ENCODE peak calls at places on chromosome 2, in seven cellular contexts. W, S, V, H, N, Z and C are unnamed samples.

GRCh38 chr2:235864746-235865535 is 303.2 kb downstream of the GBX2 start:
- DNase-seq in Z (no peak), S (no peak), W (no peak), V (no peak), H (peak), N (no peak), C (no peak)

GRCh38 chr2:43100883-43101662 is 125.3 kb downstream of the ZFP36L2 start:
- DNase-seq in Z (no peak), H (peak), W (peak), S (peak), V (peak), N (no peak), C (no peak)

GRCh38 chr2:8619071-8619470 is 62.8 kb upstream of the ID2 start:
- DNase-seq in V (no peak), W (no peak), N (no peak), H (no peak), S (no peak), Z (no peak), C (no peak)

GRCh38 chr2:35548171-35548570 is 807.4 kb upstream of the CRIM1 start:
- DNase-seq in Z (peak), W (no peak), S (no peak), H (peak), N (peak), V (no peak), C (peak)

GRCh38 chr2:234436482-234436837 is 60.4 kb downstream of the ARL4C start:
- DNase-seq in S (no peak), N (no peak), Z (no peak), H (no peak), W (no peak), V (no peak), C (no peak)

GRCh38 chr2:15158117-15158516 is 403.0 kb downstream of the NBAS start:
- DNase-seq in Z (no peak), S (peak), V (peak), W (peak), N (peak), H (no peak), C (no peak)

GRCh38 chr2:119753041-119753929 is 6.4 kb upstream of the PTPN4 start:
- DNase-seq in H (peak), V (no peak), W (no peak), S (peak), N (peak), Z (peak), C (peak)

GRCh38 chr2:33343387-33343895 is 133.0 kb upstream of the RASGRP3 start:
- DNase-seq in S (no peak), V (no peak), W (no peak), N (no peak), Z (no peak), H (no peak), C (no peak)

GRCh38 chr2:239240480-239240881 is 160.3 kb downstream of the HDAC4 start:
- DNase-seq in H (no peak), V (no peak), W (no peak), N (no peak), Z (no peak), S (no peak), C (peak)

GRCh38 chr2:239055756-239056493 is 208.0 kb downstream of the TWIST2 start:
- DNase-seq in H (no peak), S (no peak), Z (no peak), W (no peak), N (no peak), V (no peak), C (peak)

GRCh38 chr2:84636080-84636971 is 120.0 kb downstream of the DNAH6 start:
- DNase-seq in Z (no peak), W (no peak), S (no peak), V (no peak), H (no peak), N (no peak), C (no peak)

GRCh38 chr2:8502316-8502715 is 179.5 kb upstream of the ID2 start:
- DNase-seq in S (no peak), V (no peak), Z (no peak), H (no peak), N (no peak), W (no peak), C (no peak)

GRCh38 chr2:224449212-224450147 is 47.6 kb upstream of the FAM124B start:
- DNase-seq in S (no peak), W (no peak), N (peak), V (no peak), H (no peak), Z (peak), C (peak)

GRCh38 chr2:208490492-208490891 is 83.9 kb downstream of the PTH2R start:
- DNase-seq in W (no peak), N (no peak), H (no peak), V (no peak), Z (no peak), S (no peak), C (no peak)

GRCh38 chr2:106839849-106840595 is 45.9 kb downstream of the ST6GAL2 start:
- DNase-seq in N (peak), S (peak), Z (no peak), H (no peak), W (peak), V (peak), C (no peak)

GRCh38 chr2:239108459-239108858 is 260.6 kb downstream of the TWIST2 start:
- DNase-seq in V (no peak), W (no peak), Z (peak), N (peak), S (no peak), H (no peak), C (no peak)

GRCh38 chr2:71157124-71157802 is 26.8 kb downstream of the MPHOSPH10 start:
- DNase-seq in S (peak), W (peak), V (peak), H (peak), N (peak), Z (peak), C (peak)

GRCh38 chr2:184743096-184743495 is 144.8 kb downstream of the ZNF804A start:
- DNase-seq in S (no peak), Z (no peak), W (no peak), H (peak), N (no peak), V (no peak), C (no peak)

GRCh38 chr2:70328921-70329561 is 27.2 kb upstream of the FAM136A start:
- DNase-seq in N (peak), H (no peak), W (no peak), Z (peak), S (no peak), V (peak), C (no peak)

GRCh38 chr2:169107645-169108044 is 38.3 kb downstream of the DHRS9 start:
- DNase-seq in W (no peak), Z (no peak), H (no peak), N (no peak), V (no peak), S (no peak), C (no peak)

GRCh38 chr2:235494716-235495372 is 1.0 kb downstream of the AGAP1 start:
- DNase-seq in Z (peak), W (peak), S (peak), N (peak), H (peak), V (no peak), C (peak)

GRCh38 chr2:1979101-1979500 is 234.8 kb upstream of the PXDN start:
- DNase-seq in V (no peak), H (no peak), W (no peak), Z (no peak), S (peak), N (no peak), C (no peak)
- H2BK120ac ChIP-seq in V (no peak), H (no peak), W (no peak), Z (no peak), S (no peak), N (no peak), C (no peak)

DNA sequence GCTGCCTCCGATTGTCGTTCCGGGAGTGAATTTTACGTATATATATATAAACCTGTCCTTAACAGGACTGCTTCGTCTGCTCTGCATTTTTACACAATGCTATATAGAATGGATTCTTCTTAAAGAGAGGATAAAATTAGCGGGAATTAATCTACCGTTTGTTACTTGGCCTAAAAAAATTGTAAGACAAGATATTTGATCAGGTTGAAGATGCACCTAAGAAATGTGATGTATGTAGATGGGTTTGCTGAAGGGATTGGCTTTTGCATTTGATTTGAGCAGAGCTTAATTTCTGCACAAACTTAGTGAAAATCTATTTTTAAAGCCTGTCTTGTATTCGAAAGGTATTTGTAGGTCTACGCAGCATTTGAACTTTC is 966 bp downstream of the PPP1CB start:
- DNase-seq in Z (peak), H (no peak), W (no peak), V (no peak), S (no peak), N (no peak), C (no peak)
- H2BK120ac ChIP-seq in Z (peak), H (peak), W (no peak), V (peak), S (no peak), N (no peak), C (peak)

DNA sequence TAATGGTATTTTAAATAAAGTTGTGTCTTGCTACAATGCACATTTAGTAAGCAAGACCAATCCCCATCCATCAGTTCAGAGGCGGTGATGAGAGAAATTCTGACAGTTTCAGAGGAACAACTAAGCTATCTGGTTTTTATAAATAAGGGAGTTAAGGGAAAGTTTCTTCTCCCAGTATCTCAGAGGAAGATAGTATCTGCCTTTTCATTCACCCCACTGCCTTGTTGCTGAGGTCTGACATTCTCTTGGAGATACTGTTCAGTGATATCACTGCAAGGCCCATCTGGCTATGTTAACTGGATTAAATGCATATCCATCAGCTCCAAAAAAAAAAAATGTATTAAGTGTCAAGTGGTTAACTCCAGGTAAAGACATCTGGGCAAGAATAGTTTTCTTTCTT is 47.9 kb downstream of the RBMS1 start:
- DNase-seq in S (no peak), N (no peak), V (no peak), H (no peak), W (no peak), Z (no peak), C (no peak)
- H2BK120ac ChIP-seq in S (no peak), N (no peak), V (no peak), H (no peak), W (no peak), Z (no peak), C (no peak)

GRCh38 chr2:221134718-221135117 is 437.4 kb downstream of the EPHA4 start:
- DNase-seq in W (no peak), V (no peak), S (no peak), H (no peak), Z (no peak), N (no peak), C (no peak)

GRCh38 chr2:221142341-221142740 is 429.8 kb downstream of the EPHA4 start:
- DNase-seq in V (no peak), N (no peak), W (no peak), Z (no peak), S (no peak), H (no peak), C (no peak)

GRCh38 chr2:221133941-221134340 is 438.2 kb downstream of the EPHA4 start:
- DNase-seq in N (no peak), S (no peak), H (no peak), W (no peak), Z (no peak), V (no peak), C (no peak)

GRCh38 chr2:221135699-221136098 is 436.4 kb downstream of the EPHA4 start:
- DNase-seq in S (no peak), Z (no peak), N (no peak), H (no peak), V (no peak), W (no peak), C (no peak)

GRCh38 chr2:221137385-221137784 is 434.7 kb downstream of the EPHA4 start:
- DNase-seq in W (no peak), N (no peak), V (no peak), S (no peak), Z (no peak), H (no peak), C (no peak)
- H2BK120ac ChIP-seq in W (no peak), N (no peak), V (no peak), S (no peak), Z (no peak), H (no peak), C (no peak)

DNA sequence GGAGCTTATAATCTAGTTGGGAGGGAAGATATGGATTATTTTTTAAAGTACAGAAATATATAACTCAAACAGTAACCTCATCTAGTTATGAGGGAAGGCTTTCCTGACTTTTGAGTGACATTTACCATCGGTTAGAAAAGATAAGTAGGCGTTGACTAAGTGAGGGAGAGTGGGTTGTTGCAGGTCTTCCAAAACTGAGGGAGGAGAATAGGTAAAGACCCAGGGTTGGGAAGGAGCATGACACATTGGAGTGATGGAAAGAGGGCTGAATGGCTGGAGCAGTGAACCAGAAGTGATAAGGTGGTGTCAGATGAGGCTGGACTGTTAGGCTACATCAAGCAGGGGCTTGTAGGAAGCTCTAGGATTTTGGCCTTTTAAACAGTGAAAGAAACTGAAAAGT is 10.6 kb upstream of the NUP35 start:
- DNase-seq in V (no peak), S (no peak), W (no peak), H (no peak), N (no peak), Z (no peak), C (no peak)
- H2BK120ac ChIP-seq in V (no peak), S (no peak), W (no peak), H (no peak), N (no peak), Z (no peak), C (no peak)

GRCh38 chr2:55035716-55036115 is 14.5 kb downstream of the RTN4 start:
- DNase-seq in H (no peak), S (no peak), V (no peak), Z (no peak), N (no peak), W (no peak), C (no peak)
- H2BK120ac ChIP-seq in H (no peak), S (no peak), V (no peak), Z (no peak), N (no peak), W (no peak), C (no peak)

GRCh38 chr2:136905779-136906178 is 140.4 kb downstream of the THSD7B start:
- DNase-seq in Z (no peak), V (no peak), W (no peak), N (peak), H (no peak), S (no peak), C (no peak)

GRCh38 chr2:136909777-136910176 is 144.4 kb downstream of the THSD7B start:
- DNase-seq in S (no peak), V (no peak), W (no peak), N (peak), H (no peak), Z (no peak), C (no peak)
- H2BK120ac ChIP-seq in S (no peak), V (no peak), W (no peak), N (no peak), H (no peak), Z (no peak), C (no peak)

DNA sequence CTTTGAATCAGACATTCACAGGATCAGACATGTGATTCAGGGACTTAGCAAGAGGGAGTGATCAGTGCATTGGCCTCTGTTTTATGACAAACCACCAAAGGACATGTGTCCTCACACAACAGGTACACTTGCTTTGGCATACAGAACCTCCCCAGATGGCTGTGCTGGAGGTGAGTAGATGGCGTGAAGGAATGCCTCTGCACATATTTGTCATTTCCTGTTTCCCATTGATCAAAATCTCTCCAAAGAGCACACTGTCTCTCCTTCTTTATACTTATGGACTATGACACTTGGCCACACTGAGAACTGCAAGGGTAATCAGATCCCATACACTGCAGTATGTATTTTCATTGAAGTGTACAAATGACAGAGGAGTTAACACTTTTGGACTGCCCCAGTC is 927.6 kb downstream of the TSN start:
- DNase-seq in V (no peak), W (no peak), N (peak), S (no peak), H (no peak), Z (no peak), C (peak)
- H2BK120ac ChIP-seq in V (no peak), W (no peak), N (no peak), S (no peak), H (no peak), Z (no peak), C (no peak)